ENCODE peak calls at places on chromosomes 7 and 10, in ten cellular contexts. Z is astrocyte; T is Jurkat, Clone E6-1; B is activated gamma-delta T cell; M is NT2/D1; G is NCI-H1436; V is activated CD4-positive, alpha-beta T cell treated with anti-CD3 and anti-CD28 coated beads, Interleukin-2, amount 10 ng/mL, durations not matched to agents 7 days and 5 days; C is Daoy; A is activated T-cell treated with anti-CD3 and anti-CD28 coated beads for 1 hour; P is iPS DF 19.7. E is an unnamed sample.

GRCh38 chr7:28584235-28584634 is 171.9 kb downstream of the CREB5 start:
- DNase-seq in M (no peak), B (no peak), V (no peak), A (no peak), T (no peak), G (no peak), C (no peak), Z (no peak), P (no peak), E (no peak)

GRCh38 chr7:66283003-66283920 is 78.1 kb downstream of the TPST1 start:
- DNase-seq in T (no peak), B (no peak), C (peak; percentile 85), V (no peak), Z (peak; percentile 87), A (no peak), G (no peak), P (no peak), M (no peak), E (peak; percentile 30)

GRCh38 chr7:87391020-87391701 is 45.7 kb downstream of the CROT start:
- DNase-seq in G (no peak), V (no peak), C (no peak), B (no peak), P (no peak), Z (no peak), T (no peak), M (no peak), A (no peak), E (no peak)

GRCh38 chr10:43078986-43079273 is 2.1 kb downstream of the RET start:
- DNase-seq in T (peak; percentile 17), B (no peak), V (peak; percentile 20), C (peak; percentile 45), P (peak; percentile 28), Z (no peak), A (no peak), M (no peak), G (no peak), E (peak; percentile 81)

GRCh38 chr7:2193575-2194305 is 39.0 kb downstream of the MAD1L1 start:
- DNase-seq in T (no peak), P (no peak), V (no peak), A (no peak), M (no peak), C (no peak), B (no peak), G (no peak), Z (no peak), E (no peak)

GRCh38 chr10:4131407-4132215 is 346.6 kb upstream of the KLF6 start:
- DNase-seq in B (no peak), M (no peak), T (peak; percentile 58), Z (peak; percentile 93), C (peak; percentile 48), A (no peak), V (peak; percentile 65), P (no peak), G (no peak), E (peak; percentile 94)

GRCh38 chr7:140058517-140058916 is 4.2 kb downstream of the PARP12 start:
- DNase-seq in M (no peak), C (no peak), A (no peak), G (no peak), Z (no peak), B (no peak), V (peak; percentile 16), P (no peak), T (no peak), E (no peak)

GRCh38 chr7:27235387-27236052 is 7.1 kb upstream of the EVX1 start:
- DNase-seq in T (peak; percentile 32), C (peak; percentile 90), B (no peak), G (peak; percentile 46), A (no peak), V (no peak), Z (no peak), M (peak; percentile 68), P (no peak), E (peak; percentile 46)

GRCh38 chr7:42262907-42263466 is 26.0 kb upstream of the GLI3 start:
- DNase-seq in P (no peak), T (no peak), B (no peak), M (peak; percentile 32), G (no peak), V (no peak), Z (peak; percentile 88), A (no peak), C (peak; percentile 95), E (peak; percentile 60)

GRCh38 chr7:121138262-121138933 is 149.9 kb downstream of the CPED1 start:
- DNase-seq in M (no peak), A (no peak), G (peak; percentile 42), Z (no peak), B (no peak), V (peak; percentile 10), T (no peak), P (no peak), C (no peak), E (peak; percentile 11)

GRCh38 chr7:30682131-30683083 is at the start of gene CRHR2:
- DNase-seq in B (peak; percentile 15), A (peak; percentile 11), V (peak; percentile 22), G (no peak), P (no peak), T (no peak), M (no peak), C (peak; percentile 51), Z (no peak), E (peak; percentile 10)

GRCh38 chr10:14692344-14693199 is 82.1 kb downstream of the FAM107B start:
- DNase-seq in V (no peak), T (no peak), A (no peak), B (no peak), P (no peak), Z (no peak), G (no peak), M (no peak), C (no peak), E (no peak)

GRCh38 chr7:1531263-1531978 is 919 bp downstream of the MAFK start:
- DNase-seq in B (no peak), G (no peak), A (no peak), P (no peak), M (no peak), V (peak; percentile 41), Z (no peak), T (no peak), C (peak; percentile 58), E (no peak)

GRCh38 chr7:90994121-90994520 is 270.1 kb upstream of the FZD1 start:
- DNase-seq in Z (no peak), T (no peak), A (no peak), P (no peak), V (no peak), G (no peak), B (no peak), C (no peak), M (no peak), E (no peak)

GRCh38 chr7:1968397-1969111 is 264.2 kb downstream of the MAD1L1 start:
- DNase-seq in V (no peak), P (no peak), C (no peak), T (no peak), B (no peak), A (no peak), G (no peak), M (no peak), Z (no peak), E (no peak)

GRCh38 chr7:24820730-24821044 is 63.4 kb upstream of the GSDME start:
- DNase-seq in C (no peak), V (no peak), P (no peak), B (no peak), G (no peak), M (no peak), T (no peak), A (no peak), Z (no peak), E (peak; percentile 19)

GRCh38 chr7:51325937-51326336 is 9.3 kb upstream of the COBL start:
- DNase-seq in C (no peak), P (no peak), Z (no peak), B (no peak), V (no peak), G (no peak), M (no peak), T (no peak), A (no peak), E (no peak)

E was measured in A673.